ENCODE peak calls at places on chromosomes 16 and 17, in six cellular contexts. D is effector memory CD4-positive, alpha-beta T cell; H is NCI-H1092; F is Kasumi-1; L is effector CD4-positive, alpha-beta T cell; C is psoas muscle. E is an unnamed sample.

GRCh38 chr17:76479515-76480048 is 12.2 kb downstream of the AANAT start:
- DNase-seq in H (no peak), F (peak; percentile 62), L (no peak), D (no peak), C (no peak), E (no peak)

GRCh38 chr17:57455063-57455914 is 199.0 kb downstream of the MSI2 start:
- DNase-seq in C (no peak), L (no peak), F (peak; percentile 95), H (no peak), D (no peak), E (peak; percentile 52)

GRCh38 chr16:28984619-28985135 is at the start of gene LAT:
- DNase-seq in L (peak; percentile 74), F (peak; percentile 24), C (peak; percentile 62), D (peak; percentile 74), H (no peak), E (no peak)

GRCh38 chr16:72876981-72877373 is 171.0 kb downstream of the ZFHX3 start:
- DNase-seq in H (no peak), C (no peak), L (no peak), D (no peak), F (no peak), E (no peak)

GRCh38 chr17:70091681-70092080 is 16.7 kb downstream of the KCNJ16 start:
- DNase-seq in L (no peak), F (no peak), D (no peak), C (no peak), H (no peak), E (no peak)

GRCh38 chr16:52252680-52253079 is 294.3 kb downstream of the TOX3 start:
- DNase-seq in H (no peak), D (no peak), L (no peak), F (no peak), C (no peak), E (no peak)

GRCh38 chr17:82664701-82665182 is 16.5 kb upstream of the WDR45B start:
- DNase-seq in H (no peak), F (no peak), C (no peak), L (no peak), D (no peak), E (no peak)

GRCh38 chr17:61486135-61487120 is 34.2 kb downstream of the TBX4 start:
- DNase-seq in C (no peak), H (no peak), L (no peak), F (no peak), D (no peak), E (no peak)

GRCh38 chr16:81137012-81137335 is 40.8 kb upstream of the GCSH start:
- DNase-seq in F (no peak), L (no peak), C (no peak), H (no peak), D (no peak), E (peak; percentile 53)

GRCh38 chr17:8075081-8075480 is 12.4 kb downstream of the ALOX12B start:
- DNase-seq in D (no peak), L (no peak), H (no peak), C (no peak), F (no peak), E (no peak)

GRCh38 chr17:76528156-76528527 is 9.4 kb downstream of the CYGB start:
- DNase-seq in L (no peak), C (no peak), H (no peak), F (no peak), D (no peak), E (no peak)

GRCh38 chr16:73204359-73205152 is 156.6 kb upstream of the ZFHX3 start:
- DNase-seq in C (no peak), F (no peak), H (no peak), L (no peak), D (no peak), E (no peak)

GRCh38 chr17:43528319-43528987 is 17.7 kb downstream of the ETV4 start:
- DNase-seq in C (peak; percentile 67), H (no peak), F (no peak), D (no peak), L (no peak), E (peak; percentile 44)

GRCh38 chr17:4436846-4437245 is 3.1 kb downstream of the SPNS3 start:
- DNase-seq in H (no peak), L (no peak), F (peak; percentile 53), C (no peak), D (no peak), E (peak; percentile 51)

GRCh38 chr16:2467301-2468141 is 3.6 kb upstream of the NTN3 start:
- DNase-seq in L (no peak), D (no peak), H (peak; percentile 86), F (no peak), C (peak; percentile 89), E (peak; percentile 69)

GRCh38 chr17:38851434-38851833 is 2.1 kb downstream of the RPL23 start:
- DNase-seq in F (no peak), H (no peak), D (no peak), C (no peak), L (no peak), E (no peak)

GRCh38 chr16:1641261-1641660 is 29.1 kb downstream of the CRAMP1 start:
- DNase-seq in D (no peak), F (no peak), C (no peak), L (no peak), H (no peak), E (no peak)